ENCODE peak calls at places on chromosomes 2 and 18, in seven cellular contexts. One of them, this sample, is unnamed. For H3K4me1, the result is how much of the 10 kb centered on the place peaks cover.

GRCh38 chr2:144513388-144514100 is 6.4 kb downstream of the ZEB2 start:
- DNase-seq in upper lobe of left lung: peak
- DNase-seq in sigmoid colon: no peak
- DNase-seq in GM12878: no peak
- DNase-seq in breast epithelium: no peak
- DNase-seq in HepG2: no peak
- DNase-seq in stomach: no peak
- DNase-seq in this sample: peak

GRCh38 chr2:49807689-49808088 is 653.4 kb upstream of the FSHR start:
- DNase-seq in HepG2: no peak
- DNase-seq in breast epithelium: no peak
- DNase-seq in stomach: no peak
- DNase-seq in GM12878: no peak
- DNase-seq in sigmoid colon: no peak
- DNase-seq in upper lobe of left lung: no peak
- DNase-seq in this sample: no peak

GRCh38 chr18:63285332-63285731 is 34.2 kb downstream of the BCL2 start:
- DNase-seq in stomach: no peak
- DNase-seq in GM12878: peak
- DNase-seq in HepG2: no peak
- DNase-seq in upper lobe of left lung: no peak
- DNase-seq in sigmoid colon: no peak
- DNase-seq in breast epithelium: no peak
- DNase-seq in this sample: peak

GRCh38 chr2:8306530-8307351 is 375.1 kb upstream of the ID2 start:
- DNase-seq in HepG2: no peak
- DNase-seq in GM12878: no peak
- DNase-seq in stomach: no peak
- DNase-seq in upper lobe of left lung: no peak
- DNase-seq in breast epithelium: no peak
- DNase-seq in sigmoid colon: no peak
- DNase-seq in this sample: no peak

GRCh38 chr2:174901075-174901474 is 104.1 kb downstream of the CHN1 start:
- DNase-seq in GM12878: no peak
- DNase-seq in sigmoid colon: no peak
- DNase-seq in HepG2: no peak
- DNase-seq in upper lobe of left lung: no peak
- DNase-seq in stomach: no peak
- DNase-seq in breast epithelium: no peak
- DNase-seq in this sample: no peak

GRCh38 chr18:46474487-46475366 is 182.3 kb downstream of the LOXHD1 start:
- DNase-seq in stomach: no peak
- DNase-seq in upper lobe of left lung: no peak
- DNase-seq in breast epithelium: no peak
- DNase-seq in HepG2: no peak
- DNase-seq in GM12878: no peak
- DNase-seq in sigmoid colon: no peak
- DNase-seq in this sample: no peak

GRCh38 chr2:71678874-71679273 is 225.5 kb downstream of the DYSF start:
- DNase-seq in upper lobe of left lung: no peak
- DNase-seq in HepG2: no peak
- DNase-seq in GM12878: no peak
- DNase-seq in breast epithelium: no peak
- DNase-seq in stomach: no peak
- DNase-seq in sigmoid colon: peak
- DNase-seq in this sample: no peak

GRCh38 chr18:10113156-10114022 is 199.6 kb downstream of the VAPA start:
- DNase-seq in upper lobe of left lung: no peak
- DNase-seq in breast epithelium: no peak
- DNase-seq in HepG2: no peak
- DNase-seq in sigmoid colon: peak
- DNase-seq in GM12878: no peak
- DNase-seq in stomach: no peak
- DNase-seq in this sample: no peak

GRCh38 chr2:147174824-147175254 is 670.0 kb upstream of the ACVR2A start:
- DNase-seq in HepG2: no peak
- DNase-seq in breast epithelium: no peak
- DNase-seq in GM12878: no peak
- DNase-seq in upper lobe of left lung: no peak
- DNase-seq in stomach: no peak
- DNase-seq in sigmoid colon: no peak
- DNase-seq in this sample: no peak

GRCh38 chr2:33134764-33135560 is 188.2 kb downstream of the LTBP1 start:
- DNase-seq in breast epithelium: no peak
- DNase-seq in upper lobe of left lung: no peak
- DNase-seq in GM12878: no peak
- DNase-seq in HepG2: no peak
- DNase-seq in sigmoid colon: no peak
- DNase-seq in stomach: no peak
- DNase-seq in this sample: no peak

GRCh38 chr2:70501215-70501614 is 52.4 kb downstream of the TGFA start:
- DNase-seq in GM12878: no peak
- DNase-seq in HepG2: no peak
- DNase-seq in breast epithelium: no peak
- DNase-seq in upper lobe of left lung: no peak
- DNase-seq in stomach: no peak
- DNase-seq in sigmoid colon: no peak
- DNase-seq in this sample: no peak

GRCh38 chr2:70496819-70497218 is 56.8 kb downstream of the TGFA start:
- DNase-seq in GM12878: no peak
- DNase-seq in upper lobe of left lung: no peak
- DNase-seq in HepG2: no peak
- DNase-seq in breast epithelium: no peak
- DNase-seq in sigmoid colon: no peak
- DNase-seq in stomach: no peak
- DNase-seq in this sample: no peak

GRCh38 chr2:70498528-70498927 is 55.1 kb downstream of the TGFA start:
- DNase-seq in HepG2: no peak
- DNase-seq in stomach: no peak
- DNase-seq in upper lobe of left lung: no peak
- DNase-seq in sigmoid colon: no peak
- DNase-seq in breast epithelium: no peak
- DNase-seq in GM12878: no peak
- DNase-seq in this sample: no peak

GRCh38 chr2:70499253-70499652 is 54.4 kb downstream of the TGFA start:
- DNase-seq in GM12878: no peak
- DNase-seq in sigmoid colon: no peak
- DNase-seq in HepG2: no peak
- DNase-seq in stomach: no peak
- DNase-seq in breast epithelium: no peak
- DNase-seq in upper lobe of left lung: no peak
- DNase-seq in this sample: no peak

DNA sequence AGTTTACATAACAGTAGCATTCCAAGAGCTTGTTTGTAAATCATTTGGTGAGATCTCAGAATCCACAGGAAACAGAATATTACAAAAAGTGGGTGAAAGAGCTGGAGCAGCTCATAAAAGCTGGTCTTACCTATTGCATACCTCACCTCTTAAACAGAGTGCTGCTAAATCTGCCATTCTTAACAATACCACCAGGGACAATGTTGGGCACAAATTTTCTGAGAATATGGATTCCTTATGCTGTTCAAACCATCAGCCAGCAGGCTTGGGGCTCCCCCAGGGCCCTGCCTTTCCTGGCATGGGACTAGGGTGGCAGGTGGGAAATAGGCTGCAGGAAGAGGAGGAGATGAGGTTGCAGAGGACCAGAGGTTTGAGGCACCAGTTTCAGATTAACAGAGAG is 55.6 kb downstream of the TGFA start:
- DNase-seq in sigmoid colon: no peak
- DNase-seq in stomach: no peak
- DNase-seq in breast epithelium: no peak
- DNase-seq in GM12878: no peak
- DNase-seq in upper lobe of left lung: no peak
- DNase-seq in HepG2: peak
- DNase-seq in this sample: no peak
- TF ChIP-seq POLR2AphosphoS5 in sigmoid colon: no peak
- TF ChIP-seq POLR2AphosphoS5 in stomach: no peak
- TF ChIP-seq POLR2AphosphoS5 in breast epithelium: no peak
- TF ChIP-seq POLR2AphosphoS5 in GM12878: no peak
- TF ChIP-seq POLR2AphosphoS5 in upper lobe of left lung: no peak
- TF ChIP-seq POLR2AphosphoS5 in HepG2: no peak
- TF ChIP-seq POLR2AphosphoS5 in this sample: no peak

GRCh38 chr18:22563098-22563707 is 145.5 kb upstream of the CTAGE1 start:
- DNase-seq in GM12878: peak
- DNase-seq in sigmoid colon: no peak
- DNase-seq in breast epithelium: no peak
- DNase-seq in upper lobe of left lung: no peak
- DNase-seq in stomach: peak
- DNase-seq in HepG2: peak
- DNase-seq in this sample: no peak

GRCh38 chr18:22566703-22567420 is 149.1 kb upstream of the CTAGE1 start:
- DNase-seq in GM12878: no peak
- DNase-seq in HepG2: no peak
- DNase-seq in upper lobe of left lung: no peak
- DNase-seq in breast epithelium: no peak
- DNase-seq in sigmoid colon: no peak
- DNase-seq in stomach: no peak
- DNase-seq in this sample: no peak

GRCh38 chr18:22560797-22561196 is 143.1 kb upstream of the CTAGE1 start:
- DNase-seq in upper lobe of left lung: no peak
- DNase-seq in sigmoid colon: no peak
- DNase-seq in HepG2: no peak
- DNase-seq in breast epithelium: no peak
- DNase-seq in GM12878: no peak
- DNase-seq in stomach: no peak
- DNase-seq in this sample: no peak

GRCh38 chr18:22567794-22568193 is 150.1 kb upstream of the CTAGE1 start:
- DNase-seq in breast epithelium: no peak
- DNase-seq in stomach: no peak
- DNase-seq in sigmoid colon: no peak
- DNase-seq in GM12878: no peak
- DNase-seq in upper lobe of left lung: no peak
- DNase-seq in HepG2: no peak
- DNase-seq in this sample: no peak

DNA sequence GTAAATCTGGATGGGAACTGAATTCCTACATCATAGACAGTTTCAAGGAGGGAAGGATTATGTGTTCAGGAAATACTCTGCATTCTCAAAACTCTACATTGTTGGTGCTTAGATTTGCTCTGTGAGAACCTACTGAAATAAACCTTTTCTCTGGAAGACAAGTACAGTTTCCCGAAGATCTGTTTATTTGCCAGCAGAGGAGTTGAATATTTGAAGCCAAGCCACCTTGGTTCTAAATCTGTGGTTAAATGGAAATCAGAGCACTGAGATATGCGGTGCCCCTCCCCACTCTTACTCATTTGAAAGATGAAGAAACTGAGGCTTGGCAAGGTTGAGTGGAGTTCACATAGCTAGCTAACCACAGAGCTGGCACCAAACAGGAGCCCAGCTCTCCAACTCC is 146.3 kb upstream of the CTAGE1 start:
- DNase-seq in GM12878: no peak
- DNase-seq in upper lobe of left lung: no peak
- DNase-seq in sigmoid colon: no peak
- DNase-seq in stomach: no peak
- DNase-seq in HepG2: no peak
- DNase-seq in breast epithelium: no peak
- DNase-seq in this sample: no peak
- H3K4me1 ChIP-seq in GM12878: under half
- H3K4me1 ChIP-seq in upper lobe of left lung: under half
- H3K4me1 ChIP-seq in sigmoid colon: under half
- H3K4me1 ChIP-seq in stomach: under half
- H3K4me1 ChIP-seq in HepG2: under half
- H3K4me1 ChIP-seq in breast epithelium: under half
- H3K4me1 ChIP-seq in this sample: under half

GRCh38 chr2:218671654-218672566 is at the start of the genes RNF25 and STK36:
- DNase-seq in HepG2: peak
- DNase-seq in breast epithelium: peak
- DNase-seq in sigmoid colon: peak
- DNase-seq in upper lobe of left lung: peak
- DNase-seq in stomach: peak
- DNase-seq in GM12878: peak
- DNase-seq in this sample: peak
- TF ChIP-seq POLR2A in HepG2: peak
- TF ChIP-seq POLR2A in breast epithelium: peak
- TF ChIP-seq POLR2A in sigmoid colon: peak
- TF ChIP-seq POLR2A in upper lobe of left lung: peak
- TF ChIP-seq POLR2A in stomach: no peak
- TF ChIP-seq POLR2A in GM12878: peak
- TF ChIP-seq POLR2A in this sample: peak

DNA sequence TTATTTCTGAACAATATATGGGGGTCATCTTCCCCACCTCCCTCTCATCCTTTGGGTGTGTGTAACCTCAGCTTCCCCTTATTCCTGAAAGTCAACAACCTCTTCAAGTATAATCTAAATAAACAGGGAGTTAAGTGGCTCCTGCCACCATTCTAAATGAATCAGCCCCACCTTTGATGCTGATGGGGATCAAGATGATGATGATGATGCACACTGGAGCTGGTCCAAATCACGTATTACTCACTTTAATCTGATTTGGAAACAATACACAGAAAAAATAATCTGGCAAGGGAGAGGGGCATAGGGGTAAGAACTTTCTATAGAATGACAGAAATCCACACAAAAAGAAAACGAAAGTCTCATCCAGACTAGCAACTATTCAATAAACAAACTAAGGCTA is 7.1 kb downstream of the ACVR1 start:
- DNase-seq in sigmoid colon: no peak
- DNase-seq in HepG2: no peak
- DNase-seq in stomach: no peak
- DNase-seq in breast epithelium: no peak
- DNase-seq in GM12878: no peak
- DNase-seq in upper lobe of left lung: no peak
- DNase-seq in this sample: no peak
- TF ChIP-seq POLR2AphosphoS5 in sigmoid colon: no peak
- TF ChIP-seq POLR2AphosphoS5 in HepG2: no peak
- TF ChIP-seq POLR2AphosphoS5 in stomach: no peak
- TF ChIP-seq POLR2AphosphoS5 in breast epithelium: no peak
- TF ChIP-seq POLR2AphosphoS5 in GM12878: no peak
- TF ChIP-seq POLR2AphosphoS5 in upper lobe of left lung: no peak
- TF ChIP-seq POLR2AphosphoS5 in this sample: no peak

DNA sequence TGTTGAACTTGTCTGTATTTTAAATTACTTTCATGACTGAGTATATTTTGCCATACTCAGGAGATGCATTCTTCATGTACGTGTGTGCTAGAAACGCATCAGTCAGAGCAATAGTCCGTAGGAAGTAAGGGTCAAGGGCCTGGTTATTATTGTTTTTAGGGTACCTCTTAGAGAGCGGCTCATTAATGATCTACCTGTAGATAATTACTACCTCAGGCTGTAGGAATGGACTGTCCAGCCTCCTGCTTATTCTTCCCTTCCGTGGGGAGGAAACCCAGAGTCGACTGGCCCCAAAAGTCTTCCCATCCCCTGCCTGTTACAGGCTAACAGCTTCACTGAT is 36.3 kb downstream of the TTC39C start:
- DNase-seq in stomach: no peak
- DNase-seq in GM12878: no peak
- DNase-seq in sigmoid colon: no peak
- DNase-seq in HepG2: no peak
- DNase-seq in upper lobe of left lung: no peak
- DNase-seq in breast epithelium: no peak
- DNase-seq in this sample: no peak
- H3K4me1 ChIP-seq in stomach: under half
- H3K4me1 ChIP-seq in GM12878: under half
- H3K4me1 ChIP-seq in sigmoid colon: under half
- H3K4me1 ChIP-seq in HepG2: under half
- H3K4me1 ChIP-seq in upper lobe of left lung: under half
- H3K4me1 ChIP-seq in breast epithelium: under half
- H3K4me1 ChIP-seq in this sample: half or more

This sample was measured in spleen.